ENCODE peak calls at places on chromosomes 11 and 22, in four cellular contexts. X is tibial nerve, B is fibroblast of pulmonary artery, P is fibroblast of mammary gland. I is an unnamed sample.

GRCh38 chr11:19766810-19767209 is 54.2 kb downstream of the NAV2 start:
- DNase-seq in B (no peak), P (peak), X (no peak), I (no peak)

GRCh38 chr11:2549876-2550605 is 105.2 kb downstream of the KCNQ1 start:
- DNase-seq in B (no peak), X (no peak), P (no peak), I (no peak)

GRCh38 chr11:113817162-113817561 is 37.6 kb downstream of the CLDN25 start:
- DNase-seq in B (no peak), P (no peak), X (no peak), I (no peak)

GRCh38 chr22:36022697-36023096 is 5.9 kb downstream of the RBFOX2 start:
- DNase-seq in P (no peak), X (no peak), B (no peak), I (no peak)

GRCh38 chr22:25716637-25717036 is 25.4 kb upstream of the MYO18B start:
- DNase-seq in X (no peak), P (no peak), B (no peak), I (no peak)

GRCh38 chr11:77046060-77046501 is 11.9 kb downstream of the B3GNT6 start:
- DNase-seq in B (peak), P (peak), X (no peak), I (peak)

GRCh38 chr11:13259374-13259773 is 18.2 kb upstream of the BMAL1 start:
- DNase-seq in B (no peak), X (no peak), P (no peak), I (no peak)

GRCh38 chr22:30245985-30246901 is at the start of gene LIF:
- DNase-seq in X (no peak), P (peak), B (peak), I (peak)

GRCh38 chr22:44364750-44365118 is 52.0 kb upstream of the SHISAL1 start:
- DNase-seq in P (no peak), B (no peak), X (no peak), I (no peak)

GRCh38 chr11:68271023-68271780 is 571 bp downstream of the C11orf24 start:
- DNase-seq in X (no peak), B (peak), P (peak), I (peak)

GRCh38 chr22:25120093-25120561 is 79.5 kb upstream of the CRYBB3 start:
- DNase-seq in P (no peak), X (no peak), B (peak), I (no peak)

GRCh38 chr11:71170619-71171018 is 81.8 kb downstream of the SHANK2 start:
- DNase-seq in X (no peak), P (no peak), B (no peak), I (no peak)

GRCh38 chr11:75547617-75548054 is 14.4 kb upstream of the SERPINH1 start:
- DNase-seq in B (peak), X (no peak), P (peak), I (peak)

GRCh38 chr11:58027341-58027740 is 3.4 kb upstream of the OR6Q1 start:
- DNase-seq in P (peak), B (no peak), X (no peak), I (no peak)

DNA sequence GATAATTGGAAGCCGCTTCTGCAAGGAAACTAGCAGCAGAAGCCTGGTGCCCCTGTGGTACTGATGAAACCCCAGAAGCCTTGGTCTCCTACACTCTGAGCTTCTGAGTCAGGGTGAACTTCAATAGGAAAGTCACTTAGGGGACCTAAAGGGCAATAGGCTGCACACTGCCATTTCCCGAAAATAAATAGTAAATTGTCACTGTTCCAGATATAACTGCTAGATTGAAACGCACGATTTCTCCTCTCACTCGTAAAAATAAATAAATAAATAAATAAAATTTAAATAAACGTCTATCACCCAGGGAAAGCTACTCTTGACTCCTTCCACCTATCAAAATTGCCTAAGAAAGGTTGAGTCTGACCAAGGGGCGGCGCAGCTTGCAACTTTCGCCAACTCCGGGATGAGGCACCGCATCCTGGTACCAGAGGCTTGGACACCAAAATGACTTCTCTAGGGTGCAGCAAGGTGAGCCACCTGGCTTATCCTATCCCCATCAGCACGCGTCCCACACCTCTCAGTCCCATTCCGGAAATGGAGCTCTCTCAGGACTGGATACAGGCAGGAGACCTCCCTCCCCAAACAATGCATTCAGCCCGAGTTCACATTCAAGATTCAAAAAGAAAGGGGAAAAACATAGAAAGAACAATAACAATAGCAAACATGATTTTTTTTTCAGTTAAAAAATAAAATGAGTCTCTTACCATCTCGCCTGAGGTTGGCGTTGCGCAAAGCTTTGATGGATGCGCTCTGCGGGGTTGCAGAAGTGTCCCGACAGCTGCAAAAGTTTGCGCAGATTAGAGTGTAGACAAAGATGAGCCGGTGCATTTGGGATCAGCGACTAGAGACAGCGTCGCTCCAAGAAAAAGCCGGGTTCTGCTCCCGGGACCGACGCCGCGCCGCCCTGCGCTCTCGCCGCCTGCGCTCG is 583 bp downstream of the PDGFD start:
- DNase-seq in B (peak), X (no peak), P (peak), I (peak)
- H3K4me3 ChIP-seq in B (peak), X (peak), P (peak), I (peak)

GRCh38 chr11:16879690-16880089 is 134.5 kb downstream of the PLEKHA7 start:
- DNase-seq in B (no peak), X (no peak), P (peak), I (peak)

GRCh38 chr11:16881074-16881709 is 133.0 kb downstream of the PLEKHA7 start:
- DNase-seq in B (peak), P (peak), X (no peak), I (peak)

GRCh38 chr11:16881766-16882165 is 132.4 kb downstream of the PLEKHA7 start:
- DNase-seq in B (no peak), P (no peak), X (no peak), I (no peak)

GRCh38 chr11:16880184-16880583 is 134.0 kb downstream of the PLEKHA7 start:
- DNase-seq in X (no peak), B (no peak), P (no peak), I (no peak)

GRCh38 chr11:16883179-16883578 is 131.0 kb downstream of the PLEKHA7 start:
- DNase-seq in P (no peak), X (no peak), B (no peak), I (peak)
- TF ChIP-seq CTCF in P (no peak), X (peak), B (no peak), I (peak)

DNA sequence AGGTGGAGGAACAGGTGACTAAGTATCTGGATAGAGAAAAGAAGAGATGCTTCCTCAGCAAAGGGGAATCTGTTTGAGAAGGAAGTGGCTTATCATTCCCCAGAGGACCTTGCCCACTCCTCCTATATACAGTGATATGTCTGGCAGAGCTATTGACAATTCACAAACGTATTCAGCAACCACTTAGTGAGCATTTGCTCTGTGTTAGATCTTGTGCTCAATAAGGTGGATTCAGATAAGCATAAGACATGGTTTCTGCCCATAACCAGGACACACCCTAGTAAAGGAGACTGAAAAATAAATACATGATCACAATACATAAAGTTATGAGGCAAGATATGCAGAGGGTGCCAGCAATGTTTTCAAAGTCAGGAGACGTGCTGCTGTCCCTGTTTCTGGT is 1.4 kb downstream of the TMEM9B start:
- DNase-seq in P (no peak), X (no peak), B (no peak), I (no peak)
- H3K4me3 ChIP-seq in P (no peak), X (peak), B (peak), I (peak)

DNA sequence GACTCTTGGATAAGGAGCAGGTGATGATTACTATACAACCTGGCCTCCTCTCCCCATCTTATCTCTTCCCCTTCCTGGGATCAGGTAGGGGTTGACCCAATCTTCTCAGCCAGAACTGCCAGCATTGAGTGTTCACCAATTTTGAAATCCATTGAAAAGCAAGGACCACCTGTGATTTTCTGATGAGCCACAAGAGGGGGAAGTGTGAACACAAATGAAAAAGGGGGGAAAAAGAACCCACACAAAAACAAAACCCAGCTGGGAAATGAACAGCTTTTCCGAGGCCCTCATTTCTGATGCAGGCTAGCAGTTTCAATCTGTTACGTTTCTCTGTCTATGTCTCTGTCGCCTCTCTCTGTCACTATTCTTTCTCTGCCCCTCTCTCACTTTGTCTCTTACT is 161.9 kb downstream of the INSC start:
- DNase-seq in X (no peak), B (peak), P (peak), I (no peak)
- TF ChIP-seq CTCF in X (peak), B (peak), P (peak), I (no peak)

GRCh38 chr11:8217926-8218325 is 45.8 kb downstream of the LMO1 start:
- DNase-seq in B (no peak), P (no peak), X (no peak), I (peak)
- H3K4me3 ChIP-seq in B (no peak), P (no peak), X (no peak), I (no peak)

GRCh38 chr11:44456544-44457270 is 108.8 kb upstream of the CD82 start:
- DNase-seq in P (no peak), X (no peak), B (no peak), I (peak)
- TF ChIP-seq CTCF in P (no peak), X (no peak), B (peak), I (peak)

DNA sequence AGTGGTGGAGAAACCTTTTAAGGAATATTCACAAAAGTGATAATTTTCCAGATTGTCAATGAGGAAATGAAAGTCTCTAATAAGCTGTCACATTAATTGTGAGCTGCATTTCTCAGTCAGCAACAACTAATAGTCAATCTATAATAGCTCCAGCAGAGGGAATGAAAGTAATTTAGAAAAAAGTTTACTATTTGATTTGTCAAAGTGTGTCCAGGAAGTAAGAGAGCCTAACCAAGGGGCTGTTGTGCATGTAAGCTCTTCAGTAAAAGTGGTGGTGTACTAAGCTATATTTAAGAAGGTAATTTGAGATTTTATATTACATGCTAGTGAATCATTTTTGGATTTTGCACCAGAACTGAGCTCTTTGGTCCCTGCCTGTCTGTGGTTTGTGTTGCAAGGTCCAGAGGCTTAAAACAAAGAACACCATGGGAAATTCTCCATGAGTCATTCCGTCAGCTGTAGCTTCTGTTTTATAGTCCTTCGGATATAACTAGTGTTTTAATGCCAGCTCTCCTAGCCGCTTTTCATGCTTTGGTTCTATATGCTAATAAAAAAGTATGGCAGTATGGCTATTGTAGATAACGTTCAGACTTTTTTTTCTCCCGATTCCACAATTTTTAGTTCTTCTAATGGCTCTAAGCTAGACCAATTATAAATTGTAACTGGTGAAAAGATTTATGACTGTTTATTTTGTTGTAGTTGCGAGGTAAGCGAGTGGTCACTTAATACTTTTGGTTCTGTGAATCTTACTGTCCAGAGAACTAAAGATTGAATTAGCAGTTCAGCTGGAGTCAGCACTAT is 64.6 kb downstream of the ARHGEF12 start:
- DNase-seq in P (peak), X (no peak), B (peak), I (peak)
- H3K4me3 ChIP-seq in P (peak), X (no peak), B (peak), I (peak)

GRCh38 chr11:32006799-32007388 is 84.0 kb upstream of the RCN1 start:
- DNase-seq in B (peak), P (peak), X (no peak), I (peak)
- TF ChIP-seq CTCF in B (peak), P (peak), X (peak), I (peak)

GRCh38 chr11:48031602-48032001 is 51.2 kb downstream of the PTPRJ start:
- DNase-seq in X (no peak), P (no peak), B (no peak), I (no peak)
- H3K4me3 ChIP-seq in X (no peak), P (no peak), B (no peak), I (no peak)

GRCh38 chr11:92396133-92396532 is 171.5 kb downstream of the FAT3 start:
- DNase-seq in B (no peak), X (no peak), P (no peak), I (no peak)

GRCh38 chr11:92401507-92401906 is 176.9 kb downstream of the FAT3 start:
- DNase-seq in P (no peak), X (no peak), B (no peak), I (no peak)

GRCh38 chr11:92397356-92397755 is 172.7 kb downstream of the FAT3 start:
- DNase-seq in X (no peak), B (no peak), P (no peak), I (no peak)

DNA sequence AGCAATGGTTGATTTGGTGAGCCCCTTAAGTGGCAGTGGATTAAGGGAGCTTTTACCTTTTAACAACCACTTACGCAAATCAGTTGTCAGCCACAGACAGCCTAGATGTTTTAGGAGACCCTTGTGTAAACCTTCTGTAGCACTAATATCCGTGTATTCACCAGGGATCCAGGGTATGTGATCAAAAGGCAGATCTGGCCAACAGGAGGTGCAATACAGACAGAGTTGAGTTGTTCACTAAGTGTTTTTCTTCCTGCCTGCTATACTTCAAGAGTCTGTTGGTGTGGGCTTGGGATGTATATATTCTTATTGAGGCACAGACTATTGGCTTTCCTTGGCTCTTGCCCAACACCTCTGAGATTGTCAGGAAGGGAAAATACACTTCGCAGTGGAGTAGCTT is 175.1 kb downstream of the FAT3 start:
- DNase-seq in B (no peak), P (no peak), X (no peak), I (peak)
- TF ChIP-seq CTCF in B (no peak), P (peak), X (no peak), I (no peak)